ENCODE peak calls at places on chromosomes 12 and 14, in five cellular contexts. I is dorsolateral prefrontal cortex; V is lower leg skin; U is SK-N-SH; T is CD8-positive, alpha-beta T cell. X is an unnamed sample.

GRCh38 chr14:45253754-45254300 is 825 bp upstream of the MIS18BP1 start:
- DNase-seq in I (no peak), V (no peak), U (no peak), T (no peak), X (peak)

GRCh38 chr12:30774599-30774998 is 19.8 kb upstream of the CAPRIN2 start:
- DNase-seq in I (no peak), V (no peak), U (no peak), T (no peak), X (no peak)

GRCh38 chr14:101838476-101838875 is 77.0 kb downstream of the PPP2R5C start:
- DNase-seq in I (no peak), V (no peak), U (no peak), T (no peak), X (peak)

GRCh38 chr12:90428474-90428873 is 526.5 kb downstream of the CCER1 start:
- DNase-seq in I (no peak), V (peak), U (no peak), T (no peak), X (peak)

GRCh38 chr14:69129264-69129880 is 23.5 kb downstream of the DCAF5 start:
- DNase-seq in I (peak), V (peak), U (peak), T (peak), X (peak)

GRCh38 chr14:99619873-99620834 is 16.1 kb upstream of the CCDC85C start:
- DNase-seq in I (no peak), V (no peak), U (no peak), T (no peak), X (no peak)

GRCh38 chr12:64625243-64626077 is 15.2 kb downstream of the RASSF3 start:
- DNase-seq in I (no peak), V (peak), U (peak), T (no peak), X (peak)

GRCh38 chr14:87581298-87581697 is 411.7 kb downstream of the GALC start:
- DNase-seq in I (no peak), V (no peak), U (no peak), T (no peak), X (no peak)

GRCh38 chr12:50185975-50186663 is 18.9 kb upstream of the CERS5 start:
- DNase-seq in I (no peak), V (no peak), U (no peak), T (no peak), X (no peak)

GRCh38 chr14:22296722-22297121 is 292.3 kb downstream of the DAD1 start:
- DNase-seq in I (no peak), V (no peak), U (no peak), T (no peak), X (no peak)

GRCh38 chr14:99603471-99603933 is 505 bp downstream of the CCDC85C start:
- DNase-seq in I (no peak), V (no peak), U (no peak), T (peak), X (peak)

GRCh38 chr12:91931110-91931509 is 214.5 kb downstream of the BTG1 start:
- DNase-seq in I (no peak), V (peak), U (no peak), T (no peak), X (peak)

GRCh38 chr12:54629925-54630324 is 4.8 kb downstream of the LACRT start:
- DNase-seq in I (no peak), V (no peak), U (no peak), T (no peak), X (no peak)

GRCh38 chr12:162467-163307 is 51.3 kb downstream of the SLC6A12 start:
- DNase-seq in I (no peak), V (no peak), U (peak), T (no peak), X (no peak)

GRCh38 chr12:97764700-97765099 is 302.1 kb downstream of the RMST start:
- DNase-seq in I (no peak), V (no peak), U (no peak), T (no peak), X (no peak)

DNA sequence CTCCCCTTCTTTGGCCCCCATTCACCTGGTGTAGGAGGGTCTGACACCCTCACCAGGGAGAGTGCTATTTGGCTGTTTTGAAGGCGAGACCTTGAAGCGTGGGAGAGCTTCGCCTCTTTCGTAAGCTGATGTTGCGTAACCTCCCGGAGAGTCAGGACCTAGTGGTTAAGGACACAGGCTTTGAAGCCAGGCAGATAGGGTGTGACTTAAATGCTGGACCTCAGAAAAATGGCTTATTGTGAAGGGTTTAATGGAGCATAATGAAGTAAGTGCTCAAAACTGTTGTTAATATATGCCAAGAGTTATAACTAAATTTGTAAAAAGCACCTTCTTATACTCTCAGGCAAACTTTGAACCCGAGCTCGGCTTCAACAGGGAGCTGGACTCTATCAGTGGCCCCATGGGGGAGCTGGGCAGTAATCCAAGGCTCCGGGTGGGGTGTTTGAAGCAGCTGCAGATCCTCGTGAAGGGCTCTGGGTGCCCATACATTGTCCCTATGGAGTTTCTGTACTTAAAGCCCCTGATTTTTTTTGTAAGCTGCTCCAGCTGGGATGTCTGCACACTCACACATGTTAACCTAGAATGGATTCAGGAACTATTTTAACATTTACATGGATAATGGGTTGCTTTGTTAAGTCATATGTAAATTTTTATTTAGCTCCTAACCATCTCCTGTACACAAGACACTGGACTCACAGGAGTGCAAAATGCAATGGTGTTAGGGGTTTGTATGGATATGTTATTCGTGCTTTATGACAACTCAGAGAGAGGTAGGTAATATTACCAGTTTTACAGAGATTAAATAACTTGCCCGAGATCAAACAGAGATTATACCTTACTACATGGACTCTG is 26.0 kb downstream of the PPFIBP1 start:
- DNase-seq in I (no peak), V (peak), U (no peak), T (no peak), X (peak)
- H3K4me3 ChIP-seq in I (peak), V (no peak), U (no peak), T (no peak), X (no peak)

DNA sequence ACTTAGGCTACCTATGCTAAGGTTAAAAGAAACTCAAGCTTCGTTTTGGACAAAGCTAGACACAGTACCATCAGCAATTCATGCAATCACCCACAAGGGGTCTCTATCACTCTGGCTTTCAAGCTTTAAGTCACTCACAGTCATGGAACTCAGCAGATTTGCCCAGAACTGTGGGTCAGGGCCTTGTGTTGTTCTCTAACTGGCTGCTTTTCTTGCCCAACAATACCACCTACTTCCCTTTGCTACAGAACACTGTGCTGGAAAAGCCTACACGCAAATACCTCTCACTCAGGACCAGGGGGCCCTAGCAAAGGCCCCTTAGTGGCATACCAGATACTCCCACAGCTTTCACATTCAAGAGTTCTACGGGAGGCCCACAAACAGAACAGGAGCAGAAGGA is 9.1 kb downstream of the NEMP1 start:
- DNase-seq in I (no peak), V (peak), U (peak), T (no peak), X (peak)
- H3K4me3 ChIP-seq in I (no peak), V (no peak), U (no peak), T (no peak), X (no peak)

DNA sequence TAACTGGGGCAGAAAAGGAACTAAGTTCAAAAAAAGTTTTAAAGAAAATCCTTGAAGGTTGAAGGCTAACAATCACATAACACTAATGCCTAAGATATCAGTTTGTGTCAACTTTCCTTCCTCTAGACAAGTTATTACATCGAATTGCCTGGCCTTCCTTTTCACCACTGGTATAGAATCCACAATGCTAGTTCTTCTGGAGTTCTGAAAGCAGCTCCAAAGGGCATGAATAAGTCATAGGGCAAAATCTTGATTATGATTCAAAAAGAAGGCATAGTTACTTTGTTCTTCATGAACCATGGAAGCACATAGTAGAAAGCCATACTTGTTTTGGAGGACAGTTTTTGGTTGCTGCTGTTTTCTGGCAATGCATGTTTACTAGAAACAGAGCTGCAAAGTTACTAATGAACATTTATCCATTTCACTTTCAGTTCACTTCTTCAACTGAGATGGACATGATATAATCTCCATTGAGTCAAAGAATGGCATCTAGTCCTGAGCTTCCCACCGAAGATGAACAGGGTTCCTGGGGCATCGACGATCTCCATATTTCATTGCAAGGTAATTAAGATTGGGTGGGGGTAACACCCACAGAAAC is 56.0 kb downstream of the SYNE2 start:
- DNase-seq in I (no peak), V (no peak), U (no peak), T (no peak), X (no peak)
- H3K4me3 ChIP-seq in I (no peak), V (no peak), U (peak), T (no peak), X (no peak)

DNA sequence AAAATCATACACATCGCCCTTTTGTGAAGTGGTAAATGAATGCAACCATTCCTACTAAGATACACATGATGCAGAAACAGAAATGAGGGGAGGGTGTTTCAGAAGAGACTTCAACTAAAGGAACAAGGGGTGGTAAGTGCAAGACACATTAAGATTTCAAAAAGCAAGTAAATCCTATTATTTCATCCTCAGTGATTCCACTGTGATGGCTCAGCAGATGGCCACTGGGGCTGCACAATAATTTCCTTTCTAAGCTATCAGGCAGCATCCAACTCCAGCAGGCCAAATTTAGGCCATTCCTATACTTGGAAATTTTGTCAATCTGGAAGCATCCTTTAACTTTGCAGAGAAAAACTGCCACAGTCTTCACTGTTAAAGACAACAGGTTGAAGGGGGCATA is 272.4 kb downstream of the NELL2 start:
- DNase-seq in I (no peak), V (no peak), U (no peak), T (no peak), X (no peak)
- H3K4me3 ChIP-seq in I (no peak), V (no peak), U (no peak), T (no peak), X (no peak)

GRCh38 chr12:69002969-69003368 is 70.0 kb upstream of the CPM start:
- DNase-seq in I (no peak), V (no peak), U (no peak), T (no peak), X (no peak)

GRCh38 chr12:69008510-69008909 is 75.5 kb upstream of the CPM start:
- DNase-seq in I (no peak), V (no peak), U (no peak), T (no peak), X (no peak)

GRCh38 chr12:69007858-69008314 is 74.9 kb upstream of the CPM start:
- DNase-seq in I (no peak), V (no peak), U (no peak), T (no peak), X (no peak)

DNA sequence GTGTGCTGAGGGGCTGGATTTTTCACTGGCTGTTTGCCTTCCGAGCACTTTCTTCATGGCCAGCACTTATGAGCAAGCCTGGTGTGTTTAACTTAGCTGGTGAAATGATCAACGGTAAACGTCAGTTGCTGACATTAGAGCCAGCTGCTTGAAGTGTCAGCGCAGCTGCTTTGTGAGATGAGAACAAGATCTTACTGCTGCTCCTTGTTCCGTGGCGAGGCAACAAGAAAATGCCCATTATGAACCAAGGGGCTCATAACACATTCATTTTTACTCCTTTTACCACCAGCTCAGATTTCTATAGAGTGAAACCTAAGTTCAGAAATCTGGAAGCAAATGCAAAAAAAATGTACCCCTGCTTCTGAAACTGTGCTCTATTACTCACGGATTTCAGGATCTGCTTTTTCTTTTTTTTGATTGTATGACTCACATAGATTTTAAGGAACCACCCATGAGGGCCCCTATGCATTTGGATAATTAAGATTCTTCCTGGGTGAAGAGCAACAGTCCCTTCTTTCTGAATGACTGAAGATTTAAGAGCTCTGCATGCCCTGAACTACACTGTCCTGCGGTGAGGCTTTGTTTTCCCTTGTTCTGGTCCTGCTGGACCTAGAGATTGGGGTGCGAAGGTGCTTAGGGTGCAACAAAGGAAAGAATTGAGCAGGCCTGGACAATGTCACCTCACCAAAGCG is 74.3 kb upstream of the CPM start:
- DNase-seq in I (no peak), V (no peak), U (no peak), T (no peak), X (peak)
- H3K4me3 ChIP-seq in I (peak), V (no peak), U (peak), T (no peak), X (no peak)

DNA sequence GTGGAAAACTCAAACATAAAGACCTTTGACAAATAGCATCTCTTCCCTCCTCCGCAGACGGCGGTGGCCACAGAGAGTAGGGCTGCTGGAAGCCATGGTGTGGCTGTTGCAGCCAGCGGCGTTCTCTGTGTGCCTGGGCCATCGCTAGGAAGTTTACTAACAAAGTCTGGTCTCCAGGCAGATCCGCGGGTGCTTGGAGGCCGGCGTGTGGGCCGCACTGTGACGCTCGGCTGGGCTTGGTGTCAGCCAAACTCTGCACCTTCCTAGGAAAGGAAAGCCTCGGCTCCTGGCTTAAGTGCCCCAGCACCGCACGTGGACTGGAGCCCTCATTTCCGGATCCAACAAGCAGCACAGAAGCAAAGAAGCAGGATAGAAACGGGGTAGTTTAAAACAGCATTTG is 65.5 kb downstream of the CCDC88C start:
- DNase-seq in I (no peak), V (no peak), U (no peak), T (no peak), X (peak)
- H3K4me3 ChIP-seq in I (no peak), V (no peak), U (no peak), T (no peak), X (no peak)

GRCh38 chr14:31205681-31206535 is 1.7 kb downstream of the HECTD1 start:
- DNase-seq in I (no peak), V (no peak), U (peak), T (no peak), X (no peak)

GRCh38 chr14:31203414-31203742 is 4.2 kb downstream of the HECTD1 start:
- DNase-seq in I (no peak), V (no peak), U (no peak), T (no peak), X (no peak)

GRCh38 chr14:31206536-31207286 is 882 bp downstream of the HECTD1 start:
- DNase-seq in I (no peak), V (no peak), U (peak), T (peak), X (peak)

GRCh38 chr14:31207287-31207745 is 277 bp downstream of the HECTD1 start:
- DNase-seq in I (no peak), V (peak), U (no peak), T (no peak), X (no peak)

DNA sequence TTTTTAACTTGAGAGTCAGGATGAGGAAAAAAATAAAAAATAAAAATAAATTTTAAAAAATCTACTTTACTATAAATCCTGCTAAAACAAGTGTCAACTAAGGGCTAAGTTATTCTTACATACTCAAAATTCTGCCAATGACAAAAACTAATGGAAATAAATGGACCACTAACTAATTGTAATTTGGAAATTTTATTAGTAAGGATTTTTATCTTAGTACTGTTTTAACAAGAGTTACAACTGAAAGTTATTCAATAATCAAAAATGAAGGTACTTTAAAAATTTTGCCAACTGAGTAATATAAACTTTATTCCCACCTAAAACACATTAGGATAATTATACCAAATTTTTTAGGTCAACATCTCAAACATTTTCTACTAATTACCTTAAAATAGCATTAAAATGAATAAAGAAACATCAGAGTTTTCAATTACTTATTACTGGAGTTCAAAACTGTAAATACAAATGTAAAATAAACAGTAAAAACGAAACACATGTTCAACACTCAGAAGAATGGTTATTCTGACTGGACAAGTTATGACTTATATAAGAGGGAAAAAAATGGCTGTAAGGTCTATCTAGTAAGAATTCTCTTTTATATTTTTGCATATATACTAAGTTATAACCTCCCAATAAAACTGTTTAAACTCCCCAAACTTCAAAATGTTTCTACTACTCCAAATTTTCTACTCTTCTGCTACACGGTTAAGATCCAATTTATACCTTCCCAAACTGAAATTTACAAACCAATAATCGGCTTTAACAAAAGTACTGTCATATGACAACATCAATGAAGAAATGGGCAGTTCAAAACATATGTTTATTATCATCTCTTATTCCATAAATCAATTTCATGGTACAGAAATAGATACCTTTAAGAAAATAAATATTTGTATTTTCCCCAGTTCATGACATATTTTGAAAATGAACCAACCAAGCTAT is 2.7 kb downstream of the HECTD1 start:
- DNase-seq in I (no peak), V (no peak), U (no peak), T (no peak), X (no peak)
- H3K4me3 ChIP-seq in I (peak), V (no peak), U (peak), T (no peak), X (no peak)

GRCh38 chr12:48001426-48002178 is 2.7 kb downstream of the COL2A1 start:
- DNase-seq in I (peak), V (no peak), U (peak), T (no peak), X (no peak)
- H3K4me3 ChIP-seq in I (peak), V (peak), U (peak), T (peak), X (peak)

GRCh38 chr14:75426332-75427125 is 1.3 kb upstream of the JDP2 start:
- DNase-seq in I (no peak), V (no peak), U (no peak), T (no peak), X (no peak)
- H3K4me3 ChIP-seq in I (peak), V (no peak), U (no peak), T (no peak), X (no peak)